ENCODE peak calls at places on chromosomes 5 and 9, in eight cellular contexts. A is MM.1S, Q is PC-3, D is endothelial cell of umbilical vein, N is neural progenitor cell, P is HCT116, R is keratinocyte, F is K562. B is an unnamed sample.

GRCh38 chr5:180639743-180640300 is 9.6 kb downstream of the FLT4 start:
- DNase-seq in A (no peak), Q (no peak), D (no peak), N (no peak), P (no peak), R (no peak), F (no peak), B (no peak)

GRCh38 chr5:172491481-172491880 is 37.2 kb upstream of the SH3PXD2B start:
- DNase-seq in A (no peak), Q (no peak), D (no peak), N (no peak), P (no peak), R (no peak), F (no peak), B (no peak)

GRCh38 chr5:136311999-136312398 is 53.3 kb downstream of the TRPC7 start:
- DNase-seq in A (no peak), Q (no peak), D (no peak), N (no peak), P (no peak), R (no peak), F (peak), B (no peak)

GRCh38 chr9:32928145-32928763 is 73.2 kb downstream of the APTX start:
- DNase-seq in A (no peak), Q (peak), D (peak), N (no peak), P (no peak), R (peak), F (no peak), B (no peak)

GRCh38 chr9:36828574-36829141 is 205.4 kb downstream of the PAX5 start:
- DNase-seq in A (no peak), Q (no peak), D (no peak), N (no peak), P (no peak), R (no peak), F (no peak), B (no peak)

GRCh38 chr5:97888439-97888838 is 705.4 kb upstream of the RIOK2 start:
- DNase-seq in A (no peak), Q (no peak), D (no peak), N (no peak), P (no peak), R (no peak), F (no peak), B (no peak)

GRCh38 chr9:38298503-38298902 is 94.0 kb upstream of the ALDH1B1 start:
- DNase-seq in A (no peak), Q (no peak), D (no peak), N (no peak), P (no peak), R (no peak), F (no peak), B (no peak)

GRCh38 chr5:130386155-130386554 is 481.9 kb downstream of the CHSY3 start:
- DNase-seq in A (no peak), Q (no peak), D (peak), N (no peak), P (no peak), R (no peak), F (no peak), B (no peak)

GRCh38 chr9:764105-764524 is 77.4 kb upstream of the DMRT1 start:
- DNase-seq in A (no peak), Q (peak), D (peak), N (peak), P (peak), R (peak), F (peak), B (peak)

GRCh38 chr9:124040935-124041816 is 29.6 kb downstream of the LHX2 start:
- DNase-seq in A (peak), Q (no peak), D (peak), N (peak), P (no peak), R (no peak), F (peak), B (no peak)

GRCh38 chr5:76807296-76807695 is 11.5 kb upstream of the F2RL1 start:
- DNase-seq in A (no peak), Q (peak), D (peak), N (peak), P (no peak), R (no peak), F (no peak), B (no peak)

GRCh38 chr9:121121582-121122087 is 46.9 kb downstream of the CNTRL start:
- DNase-seq in A (peak), Q (peak), D (peak), N (peak), P (peak), R (peak), F (peak), B (peak)

GRCh38 chr9:119216891-119217290 is 152.3 kb downstream of the BRINP1 start:
- DNase-seq in A (no peak), Q (no peak), D (no peak), N (no peak), P (no peak), R (no peak), F (no peak), B (no peak)

GRCh38 chr9:75200892-75201470 is 112.7 kb downstream of the OSTF1 start:
- DNase-seq in A (peak), Q (peak), D (peak), N (peak), P (peak), R (no peak), F (peak), B (no peak)

GRCh38 chr9:19087601-19088000 is 15.1 kb downstream of the HAUS6 start:
- DNase-seq in A (no peak), Q (peak), D (no peak), N (no peak), P (no peak), R (no peak), F (no peak), B (no peak)

GRCh38 chr9:108671794-108672193 is 184.0 kb downstream of the ACTL7B start:
- DNase-seq in A (no peak), Q (peak), D (no peak), N (no peak), P (no peak), R (no peak), F (no peak), B (no peak)

GRCh38 chr5:113378960-113379541 is 55.7 kb downstream of the TSSK1B start:
- DNase-seq in A (peak), Q (peak), D (peak), N (peak), P (peak), R (no peak), F (peak), B (peak)

GRCh38 chr5:67182406-67182805 is 14.2 kb downstream of the CD180 start:
- DNase-seq in A (no peak), Q (no peak), D (peak), N (peak), P (no peak), R (no peak), F (peak), B (peak)

GRCh38 chr5:156475182-156475830 is 148.3 kb downstream of the SGCD start:
- DNase-seq in A (no peak), Q (no peak), D (no peak), N (no peak), P (no peak), R (no peak), F (no peak), B (no peak)

GRCh38 chr9:121788686-121789366 is 137.4 kb downstream of the DAB2IP start:
- DNase-seq in A (no peak), Q (no peak), D (no peak), N (no peak), P (no peak), R (no peak), F (no peak), B (no peak)

GRCh38 chr9:33159058-33159759 is 7.9 kb downstream of the B4GALT1 start:
- DNase-seq in A (peak), Q (peak), D (peak), N (no peak), P (no peak), R (no peak), F (no peak), B (no peak)

GRCh38 chr5:82111191-82111590 is 139.4 kb downstream of the ATG10 start:
- DNase-seq in A (peak), Q (no peak), D (no peak), N (no peak), P (no peak), R (no peak), F (peak), B (no peak)

GRCh38 chr5:177459819-177460628 is 13.4 kb downstream of the DBN1 start:
- DNase-seq in A (peak), Q (no peak), D (no peak), N (no peak), P (no peak), R (no peak), F (no peak), B (no peak)
- H3K27ac ChIP-seq in A (no peak), Q (no peak), D (no peak), N (peak), P (no peak), R (no peak), F (no peak), B (no peak)

DNA sequence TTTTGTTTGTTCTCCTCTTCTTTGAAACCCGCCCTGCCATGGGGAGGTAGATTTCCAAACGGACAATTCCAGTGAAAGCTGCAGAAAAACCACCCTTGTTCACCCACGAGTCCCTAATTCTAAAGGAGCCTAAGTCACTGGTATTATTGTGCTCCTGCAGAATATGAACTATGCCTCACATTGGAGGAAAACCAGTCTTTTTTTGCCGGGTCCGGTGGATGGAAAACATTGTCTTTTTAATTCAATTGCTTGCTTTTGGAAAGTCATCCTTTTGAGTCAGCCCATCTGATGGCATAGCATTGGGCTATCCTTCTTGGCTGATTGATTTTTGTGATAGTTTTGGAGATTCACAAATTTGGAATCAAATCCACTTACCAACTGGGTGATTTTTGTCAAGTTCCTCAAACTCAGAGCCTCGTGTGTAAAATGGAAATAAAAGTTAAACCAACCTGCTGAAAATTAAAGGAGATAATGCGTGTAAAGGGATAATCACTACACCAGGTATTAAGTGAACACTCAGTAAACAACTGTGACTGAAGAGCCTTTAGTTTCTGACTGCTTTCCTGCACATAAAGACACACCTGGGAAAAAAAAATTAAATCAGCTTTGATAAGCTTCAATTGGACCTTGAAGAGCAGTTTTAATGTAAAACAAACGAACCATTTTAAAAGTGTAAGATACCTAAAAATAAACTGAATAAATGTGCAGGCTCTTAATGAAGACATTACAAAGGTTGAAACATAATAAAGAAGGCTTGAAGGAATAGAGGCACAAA is 783 bp upstream of the CCNJL start:
- DNase-seq in A (no peak), Q (no peak), D (no peak), N (peak), P (no peak), R (no peak), F (no peak), B (no peak)
- TF ChIP-seq EZH2 in A (no peak), Q (no peak), D (no peak), N (no peak), P (no peak), R (no peak), F (peak), B (peak)

GRCh38 chr9:93248373-93248772 is 64.4 kb downstream of the WNK2 start:
- DNase-seq in A (no peak), Q (no peak), D (no peak), N (no peak), P (no peak), R (no peak), F (no peak), B (no peak)
- H3K9ac ChIP-seq in A (no peak), Q (no peak), D (no peak), N (no peak), P (no peak), R (no peak), F (no peak), B (no peak)

DNA sequence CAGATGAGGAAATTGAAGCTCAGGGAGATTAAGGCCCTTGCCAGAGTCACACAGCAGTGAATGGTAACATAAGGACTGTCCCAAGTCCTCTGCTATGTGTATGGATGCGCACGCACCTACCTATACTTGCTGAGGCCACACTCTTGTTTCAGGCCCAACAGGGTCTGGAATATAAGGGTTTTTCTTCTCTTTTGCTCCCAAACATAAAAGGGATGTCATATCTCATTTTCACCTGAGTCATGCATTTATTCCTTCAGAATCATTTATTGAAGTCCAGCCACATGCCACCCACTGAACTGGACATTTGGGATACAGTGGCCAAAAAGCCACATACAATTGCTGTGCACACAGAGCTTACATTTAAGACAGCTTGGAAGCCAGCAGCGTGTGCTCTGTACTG is 92.0 kb downstream of the SH3TC2 start:
- DNase-seq in A (no peak), Q (peak), D (no peak), N (no peak), P (no peak), R (no peak), F (no peak), B (no peak)
- H3K27ac ChIP-seq in A (no peak), Q (peak), D (no peak), N (no peak), P (no peak), R (peak), F (no peak), B (no peak)

DNA sequence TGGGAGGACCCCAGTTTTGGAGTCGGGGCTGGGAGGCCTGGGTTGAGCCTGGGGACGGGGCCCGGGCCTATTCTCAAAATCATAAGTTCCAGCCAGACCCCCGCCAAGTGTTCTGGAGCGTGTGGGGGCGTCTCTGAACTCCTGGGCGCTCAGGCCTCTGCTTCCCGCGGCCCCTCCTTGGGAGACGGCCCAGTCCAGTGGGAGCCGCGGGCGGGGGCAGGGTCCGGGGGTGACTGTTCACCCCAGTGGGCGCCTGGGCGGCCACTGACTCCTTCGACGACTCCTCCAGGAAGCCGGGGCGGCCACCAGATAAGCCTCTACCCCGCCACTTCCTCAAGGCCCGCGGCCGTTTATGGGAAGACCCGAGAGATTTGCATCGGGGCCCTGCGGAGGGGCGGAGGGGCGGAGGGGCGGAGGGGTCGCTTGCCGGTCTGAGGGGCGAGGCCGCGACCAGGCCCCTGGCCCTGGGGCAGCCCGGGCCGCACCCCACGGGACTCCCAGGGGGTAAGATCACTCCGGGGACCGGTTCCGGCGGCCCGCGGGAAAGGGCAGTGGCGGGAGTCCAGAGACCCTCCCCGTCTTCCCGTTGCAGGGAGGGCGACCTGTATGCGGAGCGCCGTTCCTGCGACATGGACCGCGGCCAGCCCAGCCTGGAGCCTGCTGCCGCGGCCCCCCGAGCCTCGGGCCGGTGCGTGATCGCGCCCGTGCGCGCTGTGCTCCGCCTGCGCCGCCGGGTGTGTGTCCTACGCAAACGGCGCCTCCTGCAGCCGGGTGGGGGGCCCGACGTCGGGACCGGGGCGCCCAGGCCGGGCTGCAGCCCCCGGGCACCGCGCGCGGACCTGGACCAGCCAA is 761 bp downstream of the TOR4A start:
- DNase-seq in A (no peak), Q (no peak), D (no peak), N (no peak), P (no peak), R (no peak), F (peak), B (no peak)
- TF ChIP-seq EZH2 in A (no peak), Q (no peak), D (no peak), N (no peak), P (no peak), R (no peak), F (no peak), B (no peak)